ENCODE peak calls at places on chromosome 18, in eight cellular contexts. C is NCI-H1105 treated with DMSO at 0.1 percent for 48 hours, W is astrocyte of the hippocampus, S is tibial nerve, X is DMS 273 treated with DMSO at 0.1 percent for 48 hours, E is neural crest cell, R is Calu3, Z is NCI-H526. O is an unnamed sample.

GRCh38 chr18:76977108-76977621 is 154.8 kb downstream of the ZNF236 start:
- DNase-seq in C (peak), W (no peak), S (no peak), X (no peak), E (no peak), R (no peak), Z (peak), O (no peak)

GRCh38 chr18:49874238-49874637 is 60.9 kb upstream of the ACAA2 start:
- DNase-seq in C (no peak), W (no peak), S (no peak), X (no peak), E (no peak), R (no peak), Z (no peak), O (no peak)

GRCh38 chr18:12336887-12337286 is 28.8 kb downstream of the TUBB6 start:
- DNase-seq in C (peak), W (peak), S (no peak), X (no peak), E (no peak), R (peak), Z (no peak), O (no peak)

GRCh38 chr18:30280861-30281470 is 761.6 kb downstream of the DSC3 start:
- DNase-seq in C (peak), W (peak), S (no peak), X (no peak), E (peak), R (peak), Z (no peak), O (peak)

GRCh38 chr18:63317982-63318881 is 1.3 kb downstream of the BCL2 start:
- DNase-seq in C (peak), W (peak), S (peak), X (no peak), E (peak), R (peak), Z (peak), O (peak)

GRCh38 chr18:26322892-26323653 is 96.8 kb downstream of the TAF4B start:
- DNase-seq in C (no peak), W (peak), S (no peak), X (no peak), E (no peak), R (no peak), Z (no peak), O (peak)

GRCh38 chr18:58965930-58966662 is 101.4 kb downstream of the ZNF532 start:
- DNase-seq in C (no peak), W (no peak), S (no peak), X (no peak), E (no peak), R (no peak), Z (no peak), O (no peak)

GRCh38 chr18:61893304-61893970 is 630 bp upstream of the RNF152 start:
- DNase-seq in C (peak), W (peak), S (no peak), X (no peak), E (peak), R (peak), Z (no peak), O (no peak)

GRCh38 chr18:6482198-6482977 is 67.7 kb upstream of the L3MBTL4 start:
- DNase-seq in C (no peak), W (peak), S (peak), X (peak), E (peak), R (peak), Z (no peak), O (peak)

GRCh38 chr18:5620284-5620683 is 76.5 kb upstream of the EPB41L3 start:
- DNase-seq in C (no peak), W (no peak), S (no peak), X (no peak), E (no peak), R (no peak), Z (no peak), O (peak)

GRCh38 chr18:74951165-74951760 is 257.7 kb downstream of the PTGR3 start:
- DNase-seq in C (no peak), W (peak), S (peak), X (no peak), E (no peak), R (peak), Z (peak), O (no peak)

GRCh38 chr18:28960146-28960545 is 783.2 kb upstream of the CDH2 start:
- DNase-seq in C (no peak), W (no peak), S (no peak), X (no peak), E (no peak), R (no peak), Z (no peak), O (no peak)

GRCh38 chr18:75140296-75140695 is 68.6 kb downstream of the PTGR3 start:
- DNase-seq in C (no peak), W (no peak), S (no peak), X (no peak), E (no peak), R (no peak), Z (no peak), O (no peak)

GRCh38 chr18:78721281-78721949 is 258.2 kb upstream of the SALL3 start:
- DNase-seq in C (no peak), W (no peak), S (no peak), X (no peak), E (no peak), R (no peak), Z (no peak), O (no peak)

GRCh38 chr18:11066038-11066437 is 83.3 kb downstream of the PIEZO2 start:
- DNase-seq in C (no peak), W (no peak), S (no peak), X (no peak), E (no peak), R (no peak), Z (no peak), O (no peak)

GRCh38 chr18:9290171-9290570 is 44.4 kb upstream of the TWSG1 start:
- DNase-seq in C (no peak), W (peak), S (no peak), X (no peak), E (no peak), R (no peak), Z (no peak), O (no peak)

GRCh38 chr18:56748698-56749268 is 97.6 kb downstream of the WDR7 start:
- DNase-seq in C (peak), W (peak), S (no peak), X (peak), E (peak), R (peak), Z (peak), O (peak)

GRCh38 chr18:37565138-37565984 is at the start of gene CELF4:
- DNase-seq in C (peak), W (peak), S (no peak), X (peak), E (no peak), R (no peak), Z (peak), O (no peak)

GRCh38 chr18:6327895-6328623 is 86.7 kb downstream of the L3MBTL4 start:
- DNase-seq in C (peak), W (no peak), S (no peak), X (no peak), E (no peak), R (no peak), Z (no peak), O (no peak)

GRCh38 chr18:59787998-59788875 is 91.0 kb upstream of the CCBE1 start:
- DNase-seq in C (no peak), W (peak), S (no peak), X (no peak), E (no peak), R (no peak), Z (no peak), O (no peak)

GRCh38 chr18:22391571-22392359 is 25.9 kb downstream of the CTAGE1 start:
- DNase-seq in C (no peak), W (peak), S (no peak), X (no peak), E (no peak), R (peak), Z (no peak), O (peak)

GRCh38 chr18:54162431-54162830 is 62.0 kb downstream of the MBD2 start:
- DNase-seq in C (no peak), W (peak), S (no peak), X (no peak), E (no peak), R (no peak), Z (no peak), O (peak)

GRCh38 chr18:56196495-56197225 is 441.7 kb downstream of the TXNL1 start:
- DNase-seq in C (no peak), W (peak), S (no peak), X (no peak), E (no peak), R (no peak), Z (no peak), O (no peak)

GRCh38 chr18:59951591-59951990 is 51.8 kb downstream of the PMAIP1 start:
- DNase-seq in C (no peak), W (no peak), S (no peak), X (no peak), E (no peak), R (no peak), Z (no peak), O (no peak)

GRCh38 chr18:61326407-61326806 is 6.8 kb upstream of the CDH20 start:
- DNase-seq in C (no peak), W (no peak), S (no peak), X (no peak), E (no peak), R (no peak), Z (no peak), O (no peak)

O was measured in trophoblast cell.